ENCODE peak calls at places on chromosomes 2 and 18, in eight cellular contexts. One of them, this sample, is unnamed.

GRCh38 chr2:23642516-23642915 is 257.5 kb downstream of the KLHL29 start:
- DNase-seq in SK-N-SH: no peak
- DNase-seq in H1: no peak
- DNase-seq in GM12892: no peak
- DNase-seq in HL-60: no peak
- DNase-seq in stomach: no peak
- DNase-seq in HCT116: no peak
- DNase-seq in sigmoid colon: no peak
- DNase-seq in this sample: no peak

GRCh38 chr2:55883339-55883738 is 40.2 kb downstream of the EFEMP1 start:
- DNase-seq in SK-N-SH: no peak
- DNase-seq in H1: no peak
- DNase-seq in GM12892: no peak
- DNase-seq in HL-60: no peak
- DNase-seq in stomach: peak
- DNase-seq in HCT116: no peak
- DNase-seq in sigmoid colon: no peak
- DNase-seq in this sample: peak

GRCh38 chr2:55968931-55969330 is 45.3 kb upstream of the EFEMP1 start:
- DNase-seq in SK-N-SH: no peak
- DNase-seq in H1: no peak
- DNase-seq in GM12892: no peak
- DNase-seq in HL-60: no peak
- DNase-seq in stomach: no peak
- DNase-seq in HCT116: no peak
- DNase-seq in sigmoid colon: no peak
- DNase-seq in this sample: no peak

GRCh38 chr2:139228276-139228675 is 448.1 kb upstream of the NXPH2 start:
- DNase-seq in SK-N-SH: no peak
- DNase-seq in H1: no peak
- DNase-seq in GM12892: no peak
- DNase-seq in HL-60: no peak
- DNase-seq in stomach: no peak
- DNase-seq in HCT116: no peak
- DNase-seq in sigmoid colon: no peak
- DNase-seq in this sample: no peak

GRCh38 chr18:78487649-78488048 is 492.0 kb upstream of the SALL3 start:
- DNase-seq in SK-N-SH: no peak
- DNase-seq in H1: no peak
- DNase-seq in GM12892: no peak
- DNase-seq in HL-60: no peak
- DNase-seq in stomach: no peak
- DNase-seq in HCT116: no peak
- DNase-seq in sigmoid colon: no peak
- DNase-seq in this sample: no peak

GRCh38 chr2:118197011-118197695 is 108.9 kb downstream of the INSIG2 start:
- DNase-seq in SK-N-SH: peak
- DNase-seq in H1: no peak
- DNase-seq in GM12892: no peak
- DNase-seq in HL-60: no peak
- DNase-seq in stomach: no peak
- DNase-seq in HCT116: no peak
- DNase-seq in sigmoid colon: no peak
- DNase-seq in this sample: peak

GRCh38 chr2:158414538-158414937 is 42.0 kb downstream of the CCDC148 start:
- DNase-seq in SK-N-SH: no peak
- DNase-seq in H1: no peak
- DNase-seq in GM12892: no peak
- DNase-seq in HL-60: no peak
- DNase-seq in stomach: no peak
- DNase-seq in HCT116: no peak
- DNase-seq in sigmoid colon: no peak
- DNase-seq in this sample: no peak

GRCh38 chr18:13378150-13378549 is 159.6 kb downstream of the LDLRAD4 start:
- DNase-seq in SK-N-SH: no peak
- DNase-seq in H1: no peak
- DNase-seq in GM12892: no peak
- DNase-seq in HL-60: no peak
- DNase-seq in stomach: no peak
- DNase-seq in HCT116: no peak
- DNase-seq in sigmoid colon: peak
- DNase-seq in this sample: no peak

GRCh38 chr2:1854747-1855146 is 110.4 kb upstream of the PXDN start:
- DNase-seq in SK-N-SH: peak
- DNase-seq in H1: peak
- DNase-seq in GM12892: no peak
- DNase-seq in HL-60: no peak
- DNase-seq in stomach: no peak
- DNase-seq in HCT116: no peak
- DNase-seq in sigmoid colon: no peak
- DNase-seq in this sample: no peak

GRCh38 chr2:201881382-201881720 is 75.0 kb downstream of the CDK15 start:
- DNase-seq in SK-N-SH: no peak
- DNase-seq in H1: no peak
- DNase-seq in GM12892: no peak
- DNase-seq in HL-60: no peak
- DNase-seq in stomach: no peak
- DNase-seq in HCT116: no peak
- DNase-seq in sigmoid colon: no peak
- DNase-seq in this sample: no peak
- TF ChIP-seq POLR2AphosphoS5 in SK-N-SH: no peak
- TF ChIP-seq POLR2AphosphoS5 in H1: no peak
- TF ChIP-seq POLR2AphosphoS5 in GM12892: no peak
- TF ChIP-seq POLR2AphosphoS5 in HL-60: no peak
- TF ChIP-seq POLR2AphosphoS5 in stomach: no peak
- TF ChIP-seq POLR2AphosphoS5 in HCT116: no peak
- TF ChIP-seq POLR2AphosphoS5 in sigmoid colon: no peak
- TF ChIP-seq POLR2AphosphoS5 in this sample: no peak

DNA sequence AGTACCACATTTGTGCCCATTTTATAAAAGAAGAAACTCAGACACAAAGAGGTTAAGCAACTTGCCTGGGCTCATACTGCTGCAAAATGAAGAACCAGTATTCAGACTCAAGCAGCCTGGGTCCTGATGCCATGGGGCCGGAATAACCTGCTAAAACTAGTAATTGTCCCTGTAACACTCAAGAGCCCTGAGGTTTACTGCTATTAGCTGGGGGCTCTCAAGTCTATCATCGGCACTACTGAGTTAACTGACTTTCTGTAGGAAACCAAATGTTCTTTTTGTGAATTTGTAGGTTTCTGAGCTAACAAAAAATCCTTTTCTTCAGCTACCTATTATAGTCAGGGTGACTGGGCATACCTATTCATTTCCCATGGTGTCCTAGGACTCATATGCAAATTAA is 72.2 kb upstream of the TNP1 start:
- DNase-seq in SK-N-SH: no peak
- DNase-seq in H1: no peak
- DNase-seq in GM12892: no peak
- DNase-seq in HL-60: no peak
- DNase-seq in stomach: no peak
- DNase-seq in HCT116: no peak
- DNase-seq in sigmoid colon: no peak
- DNase-seq in this sample: no peak
- TF ChIP-seq POLR2AphosphoS5 in SK-N-SH: no peak
- TF ChIP-seq POLR2AphosphoS5 in H1: peak
- TF ChIP-seq POLR2AphosphoS5 in GM12892: no peak
- TF ChIP-seq POLR2AphosphoS5 in HL-60: no peak
- TF ChIP-seq POLR2AphosphoS5 in stomach: no peak
- TF ChIP-seq POLR2AphosphoS5 in HCT116: no peak
- TF ChIP-seq POLR2AphosphoS5 in sigmoid colon: no peak
- TF ChIP-seq POLR2AphosphoS5 in this sample: no peak

GRCh38 chr2:16561676-16562075 is 104.0 kb downstream of the CYRIA start:
- DNase-seq in SK-N-SH: no peak
- DNase-seq in H1: no peak
- DNase-seq in GM12892: no peak
- DNase-seq in HL-60: no peak
- DNase-seq in stomach: no peak
- DNase-seq in HCT116: no peak
- DNase-seq in sigmoid colon: no peak
- DNase-seq in this sample: no peak

GRCh38 chr2:16554184-16554583 is 111.5 kb downstream of the CYRIA start:
- DNase-seq in SK-N-SH: no peak
- DNase-seq in H1: no peak
- DNase-seq in GM12892: no peak
- DNase-seq in HL-60: no peak
- DNase-seq in stomach: no peak
- DNase-seq in HCT116: no peak
- DNase-seq in sigmoid colon: no peak
- DNase-seq in this sample: no peak

GRCh38 chr2:16561251-16561650 is 104.4 kb downstream of the CYRIA start:
- DNase-seq in SK-N-SH: no peak
- DNase-seq in H1: no peak
- DNase-seq in GM12892: no peak
- DNase-seq in HL-60: no peak
- DNase-seq in stomach: no peak
- DNase-seq in HCT116: no peak
- DNase-seq in sigmoid colon: no peak
- DNase-seq in this sample: no peak

GRCh38 chr2:16559263-16559662 is 106.4 kb downstream of the CYRIA start:
- DNase-seq in SK-N-SH: no peak
- DNase-seq in H1: no peak
- DNase-seq in GM12892: no peak
- DNase-seq in HL-60: no peak
- DNase-seq in stomach: no peak
- DNase-seq in HCT116: no peak
- DNase-seq in sigmoid colon: peak
- DNase-seq in this sample: no peak
- TF ChIP-seq POLR2AphosphoS5 in SK-N-SH: no peak
- TF ChIP-seq POLR2AphosphoS5 in H1: no peak
- TF ChIP-seq POLR2AphosphoS5 in GM12892: no peak
- TF ChIP-seq POLR2AphosphoS5 in HL-60: no peak
- TF ChIP-seq POLR2AphosphoS5 in stomach: no peak
- TF ChIP-seq POLR2AphosphoS5 in HCT116: no peak
- TF ChIP-seq POLR2AphosphoS5 in sigmoid colon: no peak
- TF ChIP-seq POLR2AphosphoS5 in this sample: no peak

GRCh38 chr2:34529965-34530364 is 930.9 kb upstream of the FAM98A start:
- DNase-seq in SK-N-SH: no peak
- DNase-seq in H1: no peak
- DNase-seq in GM12892: no peak
- DNase-seq in HL-60: no peak
- DNase-seq in stomach: no peak
- DNase-seq in HCT116: no peak
- DNase-seq in sigmoid colon: no peak
- DNase-seq in this sample: no peak
- TF ChIP-seq POLR2AphosphoS5 in SK-N-SH: no peak
- TF ChIP-seq POLR2AphosphoS5 in H1: no peak
- TF ChIP-seq POLR2AphosphoS5 in GM12892: no peak
- TF ChIP-seq POLR2AphosphoS5 in HL-60: no peak
- TF ChIP-seq POLR2AphosphoS5 in stomach: no peak
- TF ChIP-seq POLR2AphosphoS5 in HCT116: no peak
- TF ChIP-seq POLR2AphosphoS5 in sigmoid colon: no peak
- TF ChIP-seq POLR2AphosphoS5 in this sample: no peak

GRCh38 chr2:189350515-189351209 is 90.6 kb upstream of the WDR75 start:
- DNase-seq in SK-N-SH: no peak
- DNase-seq in H1: no peak
- DNase-seq in GM12892: no peak
- DNase-seq in HL-60: no peak
- DNase-seq in stomach: no peak
- DNase-seq in HCT116: no peak
- DNase-seq in sigmoid colon: peak
- DNase-seq in this sample: peak
- TF ChIP-seq POLR2AphosphoS5 in SK-N-SH: peak
- TF ChIP-seq POLR2AphosphoS5 in H1: no peak
- TF ChIP-seq POLR2AphosphoS5 in GM12892: no peak
- TF ChIP-seq POLR2AphosphoS5 in HL-60: no peak
- TF ChIP-seq POLR2AphosphoS5 in stomach: peak
- TF ChIP-seq POLR2AphosphoS5 in HCT116: no peak
- TF ChIP-seq POLR2AphosphoS5 in sigmoid colon: peak
- TF ChIP-seq POLR2AphosphoS5 in this sample: no peak

GRCh38 chr2:226793615-226794014 is 6.0 kb downstream of the IRS1 start:
- DNase-seq in SK-N-SH: peak
- DNase-seq in H1: no peak
- DNase-seq in GM12892: no peak
- DNase-seq in HL-60: no peak
- DNase-seq in stomach: no peak
- DNase-seq in HCT116: no peak
- DNase-seq in sigmoid colon: no peak
- DNase-seq in this sample: no peak

GRCh38 chr2:226796012-226796839 is 3.4 kb downstream of the IRS1 start:
- DNase-seq in SK-N-SH: no peak
- DNase-seq in H1: no peak
- DNase-seq in GM12892: no peak
- DNase-seq in HL-60: no peak
- DNase-seq in stomach: no peak
- DNase-seq in HCT116: no peak
- DNase-seq in sigmoid colon: peak
- DNase-seq in this sample: no peak

GRCh38 chr2:226795281-226796011 is 4.2 kb downstream of the IRS1 start:
- DNase-seq in SK-N-SH: peak
- DNase-seq in H1: peak
- DNase-seq in GM12892: no peak
- DNase-seq in HL-60: no peak
- DNase-seq in stomach: peak
- DNase-seq in HCT116: no peak
- DNase-seq in sigmoid colon: peak
- DNase-seq in this sample: no peak

GRCh38 chr2:226794077-226794670 is 5.4 kb downstream of the IRS1 start:
- DNase-seq in SK-N-SH: peak
- DNase-seq in H1: no peak
- DNase-seq in GM12892: no peak
- DNase-seq in HL-60: no peak
- DNase-seq in stomach: no peak
- DNase-seq in HCT116: no peak
- DNase-seq in sigmoid colon: no peak
- DNase-seq in this sample: no peak

GRCh38 chr2:226794751-226795171 is 4.9 kb downstream of the IRS1 start:
- DNase-seq in SK-N-SH: peak
- DNase-seq in H1: no peak
- DNase-seq in GM12892: no peak
- DNase-seq in HL-60: no peak
- DNase-seq in stomach: no peak
- DNase-seq in HCT116: no peak
- DNase-seq in sigmoid colon: no peak
- DNase-seq in this sample: no peak
- TF ChIP-seq POLR2AphosphoS5 in SK-N-SH: peak
- TF ChIP-seq POLR2AphosphoS5 in H1: no peak
- TF ChIP-seq POLR2AphosphoS5 in GM12892: no peak
- TF ChIP-seq POLR2AphosphoS5 in HL-60: no peak
- TF ChIP-seq POLR2AphosphoS5 in stomach: no peak
- TF ChIP-seq POLR2AphosphoS5 in HCT116: no peak
- TF ChIP-seq POLR2AphosphoS5 in sigmoid colon: peak
- TF ChIP-seq POLR2AphosphoS5 in this sample: no peak

This sample was measured in endothelial cell of umbilical vein.